ENCODE peak calls at places on chromosome 5, in six cellular contexts. Y, U, I, E, O and R are unnamed samples.

GRCh38 chr5:172904643-172905345 is 54.4 kb upstream of the RPL26L1 start:
- DNase-seq in Y (no peak), U (peak), I (no peak), E (no peak), O (peak), R (peak)

GRCh38 chr5:181043285-181044092 is 3.4 kb downstream of the BTNL9 start:
- DNase-seq in Y (no peak), U (no peak), I (peak), E (no peak), O (no peak), R (no peak)

GRCh38 chr5:173055722-173055982 is 500 bp upstream of the CREBRF start:
- DNase-seq in Y (no peak), U (no peak), I (peak), E (no peak), O (no peak), R (no peak)

GRCh38 chr5:112968411-112969106 is 8.0 kb upstream of the DCP2 start:
- DNase-seq in Y (no peak), U (no peak), I (no peak), E (no peak), O (no peak), R (peak)

GRCh38 chr5:90939208-90939607 is 380.6 kb downstream of the ADGRV1 start:
- DNase-seq in Y (no peak), U (no peak), I (no peak), E (no peak), O (no peak), R (peak)

GRCh38 chr5:159337291-159337974 is 7.1 kb upstream of the IL12B start:
- DNase-seq in Y (no peak), U (no peak), I (no peak), E (no peak), O (no peak), R (peak)

GRCh38 chr5:73997936-73998335 is 371.9 kb downstream of the ARHGEF28 start:
- DNase-seq in Y (no peak), U (no peak), I (no peak), E (no peak), O (no peak), R (peak)

GRCh38 chr5:885529-885928 is 7.1 kb downstream of the BRD9 start:
- DNase-seq in Y (no peak), U (peak), I (no peak), E (no peak), O (no peak), R (no peak)

GRCh38 chr5:167945542-167946384 is 345.7 kb upstream of the WWC1 start:
- DNase-seq in Y (no peak), U (peak), I (no peak), E (no peak), O (no peak), R (peak)

GRCh38 chr5:71905804-71906711 is 187.0 kb downstream of the CARTPT start:
- DNase-seq in Y (no peak), U (no peak), I (no peak), E (no peak), O (peak), R (no peak)

GRCh38 chr5:159695741-159696294 is 220.5 kb upstream of the ADRA1B start:
- DNase-seq in Y (no peak), U (no peak), I (no peak), E (no peak), O (peak), R (no peak)

GRCh38 chr5:39447059-39447458 is 22.3 kb upstream of the DAB2 start:
- DNase-seq in Y (no peak), U (no peak), I (no peak), E (no peak), O (no peak), R (no peak)

GRCh38 chr5:180424094-180424493 is 70.1 kb upstream of the CNOT6 start:
- DNase-seq in Y (no peak), U (no peak), I (no peak), E (no peak), O (no peak), R (no peak)

GRCh38 chr5:102664946-102665345 is 90.2 kb upstream of the PAM start:
- DNase-seq in Y (no peak), U (no peak), I (no peak), E (no peak), O (no peak), R (no peak)

GRCh38 chr5:168364151-168364661 is 72.8 kb downstream of the WWC1 start:
- DNase-seq in Y (no peak), U (no peak), I (no peak), E (no peak), O (no peak), R (peak)

GRCh38 chr5:152359169-152359568 is 45.9 kb downstream of the NMUR2 start:
- DNase-seq in Y (no peak), U (no peak), I (no peak), E (no peak), O (no peak), R (no peak)

GRCh38 chr5:95609711-95610110 is 10.2 kb upstream of the GPR150 start:
- DNase-seq in Y (no peak), U (no peak), I (no peak), E (no peak), O (no peak), R (no peak)

GRCh38 chr5:180799902-180800801 is 2.5 kb downstream of the MGAT1 start:
- DNase-seq in Y (no peak), U (no peak), I (no peak), E (no peak), O (no peak), R (peak)

GRCh38 chr5:873328-873727 is 19.3 kb downstream of the BRD9 start:
- DNase-seq in Y (peak), U (peak), I (no peak), E (no peak), O (no peak), R (no peak)

GRCh38 chr5:174556756-174557155 is 167.6 kb upstream of the MSX2 start:
- DNase-seq in Y (no peak), U (no peak), I (no peak), E (no peak), O (no peak), R (no peak)

GRCh38 chr5:16550316-16550952 is 66.4 kb downstream of the RETREG1 start:
- DNase-seq in Y (peak), U (no peak), I (peak), E (no peak), O (peak), R (peak)

GRCh38 chr5:166710275-166710674 is 1581.2 kb upstream of the WWC1 start:
- DNase-seq in Y (no peak), U (no peak), I (no peak), E (no peak), O (no peak), R (peak)

GRCh38 chr5:38339446-38339845 is 81.1 kb downstream of the EGFLAM start:
- DNase-seq in Y (no peak), U (no peak), I (no peak), E (no peak), O (no peak), R (peak)

GRCh38 chr5:145396888-145397287 is 438.3 kb downstream of the PRELID2 start:
- DNase-seq in Y (no peak), U (no peak), I (no peak), E (no peak), O (no peak), R (no peak)

GRCh38 chr5:113824307-113824706 is 310.8 kb downstream of the YTHDC2 start:
- DNase-seq in Y (no peak), U (no peak), I (no peak), E (no peak), O (no peak), R (no peak)

GRCh38 chr5:11385251-11385900 is 518.9 kb downstream of the CTNND2 start:
- DNase-seq in Y (no peak), U (no peak), I (no peak), E (no peak), O (no peak), R (peak)
- H3K4me3 ChIP-seq in Y (no peak), U (peak), I (peak), E (peak), O (no peak), R (no peak)

GRCh38 chr5:127741412-127741811 is 38.2 kb downstream of the CCDC192 start:
- DNase-seq in Y (no peak), U (no peak), I (no peak), E (no peak), O (no peak), R (no peak)

DNA sequence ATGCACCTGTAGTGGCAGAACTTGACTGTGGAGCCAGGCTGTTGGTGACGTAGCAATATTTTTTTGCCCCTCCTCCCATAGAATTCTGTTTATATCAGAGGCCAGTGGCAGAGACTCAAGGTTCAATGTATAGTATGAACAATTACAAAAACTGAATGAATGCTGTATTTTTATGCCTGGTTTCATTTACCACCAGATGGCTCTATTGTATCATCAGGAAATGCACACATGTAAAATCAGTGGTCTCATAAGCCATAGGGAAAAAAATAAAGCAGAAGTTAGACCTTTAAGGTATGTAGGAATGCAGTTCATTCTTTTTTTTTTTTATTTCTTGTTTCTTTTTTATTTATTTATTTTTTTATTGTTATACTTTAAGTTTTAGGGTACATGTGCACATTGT is 43.6 kb downstream of the CCDC192 start:
- DNase-seq in Y (no peak), U (no peak), I (peak), E (no peak), O (no peak), R (peak)
- TF ChIP-seq CTCF in Y (no peak), U (peak), I (peak), E (peak), O (peak), R (peak)

GRCh38 chr5:98767563-98767962 is 5.9 kb upstream of the RGMB start:
- DNase-seq in Y (no peak), U (no peak), I (no peak), E (no peak), O (no peak), R (no peak)
- H3K4me3 ChIP-seq in Y (no peak), U (no peak), I (no peak), E (no peak), O (no peak), R (no peak)

GRCh38 chr5:140358738-140359310 is 1.2 kb upstream of the SLC4A9 start:
- DNase-seq in Y (no peak), U (no peak), I (peak), E (no peak), O (no peak), R (peak)
- TF ChIP-seq CTCF in Y (peak), U (peak), I (peak), E (no peak), O (no peak), R (peak)

GRCh38 chr5:124906339-124907097 is 160.1 kb upstream of the ZNF608 start:
- DNase-seq in Y (no peak), U (peak), I (no peak), E (no peak), O (peak), R (peak)
- H3K4me3 ChIP-seq in Y (no peak), U (peak), I (no peak), E (no peak), O (no peak), R (no peak)

GRCh38 chr5:2752059-2752874 is 790 bp upstream of the IRX2 start:
- DNase-seq in Y (no peak), U (no peak), I (no peak), E (no peak), O (no peak), R (peak)

GRCh38 chr5:2754621-2755370 is 3.3 kb upstream of the IRX2 start:
- DNase-seq in Y (no peak), U (no peak), I (no peak), E (no peak), O (no peak), R (peak)

GRCh38 chr5:2753452-2754409 is 2.3 kb upstream of the IRX2 start:
- DNase-seq in Y (no peak), U (no peak), I (no peak), E (no peak), O (no peak), R (peak)

GRCh38 chr5:2751592-2752021 is at the start of gene IRX2:
- DNase-seq in Y (no peak), U (peak), I (peak), E (no peak), O (peak), R (peak)

DNA sequence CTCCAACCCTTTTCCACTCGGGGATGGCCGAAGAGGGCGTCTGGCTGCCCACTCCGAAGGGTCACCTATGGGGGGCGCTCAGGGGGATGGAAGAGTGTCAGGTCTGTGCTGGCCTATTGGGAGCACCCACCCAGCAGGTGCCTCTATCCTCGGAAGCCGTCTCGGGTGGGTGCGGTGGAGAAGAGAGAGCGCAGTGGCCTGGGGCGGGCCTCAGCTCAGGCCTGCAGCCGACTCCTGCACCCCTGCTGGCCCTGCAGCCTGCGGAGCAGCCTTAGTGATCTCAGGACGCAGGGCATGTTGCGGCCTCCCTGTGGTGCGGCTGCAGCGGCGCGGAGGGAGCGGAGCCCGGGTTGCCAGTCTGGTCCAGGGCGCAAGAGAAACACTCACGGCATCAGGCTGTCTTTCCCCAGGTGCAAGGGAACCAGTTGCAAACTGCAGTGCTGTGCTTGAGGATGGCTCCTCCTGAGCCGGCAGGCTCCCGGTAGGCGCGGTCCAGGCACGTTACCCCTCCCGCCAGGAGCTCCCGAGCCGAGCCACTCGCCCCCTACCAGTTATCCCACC is 1.5 kb upstream of the IRX2 start:
- DNase-seq in Y (no peak), U (no peak), I (no peak), E (no peak), O (no peak), R (peak)
- TF ChIP-seq CTCF in Y (no peak), U (no peak), I (no peak), E (no peak), O (no peak), R (no peak)

GRCh38 chr5:124706729-124707361 is 39.6 kb downstream of the ZNF608 start:
- DNase-seq in Y (no peak), U (peak), I (no peak), E (no peak), O (peak), R (no peak)
- H3K4me3 ChIP-seq in Y (peak), U (peak), I (no peak), E (peak), O (no peak), R (no peak)